ENCODE peak calls at places on chromosomes 7 and 10, in ten cellular contexts. D is left ventricle myocardium inferior, N is cardiac muscle cell, K is AG04450, W is upper lobe of right lung, J is WTC11, H is choroid plexus epithelial cell, Q is IMR-90, P is PC-9, A is fibroblast of lung. C is an unnamed sample.

GRCh38 chr10:29634764-29635625 is at the start of gene SVIL:
- DNase-seq in Q (peak), D (peak), J (peak), N (peak), H (peak), A (peak), W (peak), K (no peak), P (no peak), C (no peak)

GRCh38 chr10:15348579-15348978 is 22.5 kb downstream of the FAM171A1 start:
- DNase-seq in H (no peak), N (no peak), D (peak), A (no peak), W (no peak), P (no peak), J (no peak), Q (peak), K (no peak), C (no peak)

GRCh38 chr7:116672596-116673503 is 854 bp downstream of the MET start:
- DNase-seq in H (no peak), K (no peak), P (peak), Q (peak), A (peak), D (peak), W (no peak), N (peak), J (peak), C (no peak)

GRCh38 chr10:17734432-17735110 is 17.4 kb upstream of the TMEM236 start:
- DNase-seq in D (no peak), J (no peak), P (no peak), N (no peak), A (no peak), Q (no peak), H (no peak), K (no peak), W (no peak), C (no peak)

GRCh38 chr7:111756687-111757178 is 194.4 kb upstream of the IMMP2L start:
- DNase-seq in A (peak), Q (peak), P (no peak), W (peak), K (peak), N (no peak), J (peak), H (peak), D (peak), C (no peak)

GRCh38 chr7:24199978-24200377 is 84.0 kb upstream of the NPY start:
- DNase-seq in H (no peak), J (no peak), P (no peak), D (no peak), K (no peak), Q (no peak), A (peak), W (no peak), N (no peak), C (no peak)

GRCh38 chr7:79593819-79594218 is 140.4 kb upstream of the MAGI2 start:
- DNase-seq in J (no peak), H (no peak), Q (no peak), N (no peak), W (no peak), P (no peak), A (no peak), D (no peak), K (no peak), C (no peak)

GRCh38 chr7:126803060-126803665 is 449.6 kb downstream of the GRM8 start:
- DNase-seq in W (no peak), P (peak), H (peak), K (peak), A (peak), Q (peak), D (no peak), N (peak), J (peak), C (peak)

GRCh38 chr7:25557930-25558329 is 329.6 kb upstream of the NPVF start:
- DNase-seq in H (no peak), A (no peak), J (no peak), P (no peak), Q (no peak), K (no peak), W (no peak), N (no peak), D (no peak), C (no peak)

GRCh38 chr10:69786791-69787190 is 14.9 kb upstream of the COL13A1 start:
- DNase-seq in N (no peak), H (peak), J (no peak), P (no peak), A (peak), W (no peak), D (no peak), K (no peak), Q (peak), C (no peak)

GRCh38 chr10:68981074-68981473 is 7.5 kb upstream of the KIFBP start:
- DNase-seq in W (no peak), Q (no peak), N (no peak), H (peak), J (no peak), P (no peak), A (no peak), D (no peak), K (no peak), C (no peak)

GRCh38 chr7:24419070-24419469 is 135.1 kb downstream of the NPY start:
- DNase-seq in N (no peak), K (no peak), W (no peak), P (no peak), D (no peak), H (peak), Q (no peak), A (no peak), J (no peak), C (no peak)

GRCh38 chr10:15796762-15797161 is 63.5 kb downstream of the MINDY3 start:
- DNase-seq in H (no peak), N (no peak), J (no peak), D (no peak), P (no peak), W (no peak), A (no peak), K (no peak), Q (no peak), C (no peak)

GRCh38 chr7:140732436-140732835 is 35.9 kb downstream of the NDUFB2 start:
- DNase-seq in A (no peak), H (no peak), W (no peak), N (no peak), K (no peak), Q (no peak), D (no peak), J (no peak), P (no peak), C (no peak)

GRCh38 chr10:86298501-86299001 is 68.0 kb downstream of the GRID1 start:
- DNase-seq in A (no peak), P (no peak), N (no peak), Q (no peak), W (no peak), J (no peak), K (no peak), D (no peak), H (no peak), C (no peak)

GRCh38 chr10:125159486-125159931 is 854 bp downstream of the CTBP2 start:
- DNase-seq in J (no peak), K (no peak), Q (no peak), D (no peak), A (no peak), P (no peak), N (peak), W (peak), H (no peak), C (no peak)

GRCh38 chr7:92133737-92134270 is 473 bp downstream of the CYP51A1 start:
- DNase-seq in Q (peak), A (peak), K (peak), H (peak), W (peak), D (peak), J (peak), P (no peak), N (peak), C (no peak)

GRCh38 chr7:141891338-141891737 is 24.9 kb upstream of the OR9A4 start:
- DNase-seq in P (no peak), N (no peak), A (no peak), W (no peak), Q (no peak), D (no peak), J (no peak), K (no peak), H (no peak), C (no peak)

GRCh38 chr10:51896849-51897248 is 197.5 kb upstream of the CSTF2T start:
- DNase-seq in P (no peak), Q (peak), K (peak), W (no peak), D (no peak), N (no peak), A (peak), J (no peak), H (peak), C (no peak)

GRCh38 chr10:129193148-129193547 is 273.9 kb upstream of the MGMT start:
- DNase-seq in D (no peak), P (no peak), H (no peak), J (no peak), W (no peak), K (no peak), N (no peak), A (no peak), Q (no peak), C (peak)

GRCh38 chr7:46153951-46154787 is 233.1 kb upstream of the IGFBP3 start:
- DNase-seq in N (no peak), K (no peak), A (peak), J (no peak), W (no peak), Q (no peak), H (peak), D (no peak), P (peak), C (no peak)

GRCh38 chr7:46150721-46151120 is 229.6 kb upstream of the IGFBP3 start:
- DNase-seq in N (no peak), A (peak), W (no peak), H (no peak), Q (no peak), K (no peak), P (no peak), D (no peak), J (no peak), C (no peak)

GRCh38 chr7:46150202-46150601 is 229.1 kb upstream of the IGFBP3 start:
- DNase-seq in W (no peak), Q (no peak), K (no peak), H (no peak), A (no peak), N (no peak), D (no peak), P (no peak), J (no peak), C (no peak)

GRCh38 chr7:46153583-46153950 is 232.5 kb upstream of the IGFBP3 start:
- DNase-seq in W (no peak), N (no peak), D (no peak), P (no peak), K (no peak), J (no peak), A (no peak), Q (no peak), H (no peak), C (no peak)

GRCh38 chr7:46152671-46153070 is 231.6 kb upstream of the IGFBP3 start:
- DNase-seq in A (no peak), P (no peak), J (no peak), Q (no peak), N (no peak), W (no peak), D (no peak), H (no peak), K (no peak), C (no peak)
- TF ChIP-seq CTCF in A (no peak), P (peak), J (no peak), Q (no peak), N (no peak), W (no peak), D (no peak), H (peak), K (peak), C (no peak)

DNA sequence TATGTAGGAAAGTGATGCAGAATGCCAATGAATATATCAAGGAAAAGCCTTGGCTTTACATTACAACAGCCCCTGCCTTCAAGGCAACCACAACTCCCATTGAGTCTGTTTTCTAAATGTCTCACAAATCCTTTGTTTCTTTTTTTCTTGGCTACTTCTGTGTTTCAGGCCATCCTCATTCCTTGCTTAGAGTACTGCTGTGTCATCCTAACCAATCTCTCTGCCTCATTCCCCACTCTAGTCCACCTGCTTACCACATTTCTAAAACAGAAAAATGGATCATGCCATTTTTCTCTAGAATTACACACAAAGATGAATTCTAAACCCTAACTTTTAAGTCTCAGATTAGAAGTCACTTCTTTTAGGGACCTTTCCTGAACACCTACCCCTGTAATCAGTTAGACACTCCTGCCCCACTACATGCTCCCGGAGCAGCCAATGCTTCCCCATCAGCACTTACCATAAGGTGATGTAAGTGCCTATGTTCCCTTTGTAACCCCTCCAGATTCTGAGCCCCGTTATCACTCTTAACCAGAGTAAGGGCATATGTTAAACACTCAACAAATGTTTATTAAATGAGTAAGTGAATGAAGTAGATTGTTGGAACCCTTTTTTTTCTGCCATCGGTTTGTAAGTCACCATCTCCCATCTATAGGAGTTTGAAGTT is 2.8 kb downstream of the BORCS7 start:
- DNase-seq in N (no peak), P (no peak), Q (no peak), D (no peak), K (no peak), W (no peak), J (no peak), A (no peak), H (no peak), C (no peak)
- TF ChIP-seq CTCF in N (no peak), P (no peak), Q (no peak), D (no peak), K (no peak), W (no peak), J (no peak), A (no peak), H (no peak), C (no peak)

GRCh38 chr7:55550010-55550409 is 22.3 kb downstream of the VOPP1 start:
- DNase-seq in W (no peak), N (no peak), H (no peak), K (no peak), J (no peak), D (no peak), P (peak), A (no peak), Q (no peak), C (no peak)
- TF ChIP-seq CTCF in W (peak), N (no peak), H (no peak), K (no peak), J (no peak), D (peak), P (no peak), A (no peak), Q (no peak), C (peak)

GRCh38 chr7:65477326-65477725 is 103.7 kb downstream of the ZNF92 start:
- DNase-seq in W (no peak), P (peak), Q (peak), H (peak), J (peak), K (no peak), A (no peak), D (no peak), N (peak), C (no peak)
- TF ChIP-seq CTCF in W (peak), P (peak), Q (no peak), H (peak), J (peak), K (peak), A (no peak), D (no peak), N (peak), C (no peak)

GRCh38 chr10:767211-767610 is 77.7 kb upstream of the DIP2C start:
- DNase-seq in W (no peak), J (no peak), N (no peak), Q (no peak), D (no peak), P (no peak), A (no peak), K (no peak), H (no peak), C (no peak)
- TF ChIP-seq CTCF in W (no peak), J (no peak), N (no peak), Q (no peak), D (no peak), P (no peak), A (no peak), K (no peak), H (no peak), C (no peak)

C was measured in kidney epithelial cell.